ENCODE peak calls at places on chromosomes 2 and 18, in eight cellular contexts. One of them, this sample, is unnamed.

GRCh38 chr2:182522930-182523541 is 96.2 kb upstream of the PDE1A start:
- DNase-seq in fibroblast of lung: peak; percentile 20
- DNase-seq in right cardiac atrium: no peak
- DNase-seq in sigmoid colon: no peak
- DNase-seq in neural progenitor cell: no peak
- DNase-seq in adipocyte: no peak
- DNase-seq in heart left ventricle: no peak
- DNase-seq in CD4-positive, alpha-beta T cell: no peak
- DNase-seq in this sample: no peak

GRCh38 chr2:180959787-180960186 is 20.6 kb upstream of the UBE2E3 start:
- DNase-seq in right cardiac atrium: no peak
- DNase-seq in neural progenitor cell: no peak
- DNase-seq in CD4-positive, alpha-beta T cell: no peak
- DNase-seq in adipocyte: no peak
- DNase-seq in heart left ventricle: no peak
- DNase-seq in fibroblast of lung: no peak
- DNase-seq in sigmoid colon: no peak
- DNase-seq in this sample: no peak

GRCh38 chr2:20186078-20186854 is 38.7 kb downstream of the SDC1 start:
- DNase-seq in sigmoid colon: no peak
- DNase-seq in fibroblast of lung: peak; percentile 66
- DNase-seq in neural progenitor cell: no peak
- DNase-seq in CD4-positive, alpha-beta T cell: no peak
- DNase-seq in right cardiac atrium: no peak
- DNase-seq in adipocyte: no peak
- DNase-seq in heart left ventricle: no peak
- DNase-seq in this sample: no peak

GRCh38 chr18:28690836-28691835 is 514.2 kb upstream of the CDH2 start:
- DNase-seq in CD4-positive, alpha-beta T cell: no peak
- DNase-seq in neural progenitor cell: no peak
- DNase-seq in right cardiac atrium: peak; percentile 13
- DNase-seq in heart left ventricle: no peak
- DNase-seq in fibroblast of lung: peak; percentile 35
- DNase-seq in adipocyte: no peak
- DNase-seq in sigmoid colon: no peak
- DNase-seq in this sample: peak; percentile 8

GRCh38 chr18:76356666-76357065 is 138.4 kb downstream of the ZNF516 start:
- DNase-seq in neural progenitor cell: no peak
- DNase-seq in adipocyte: no peak
- DNase-seq in fibroblast of lung: no peak
- DNase-seq in right cardiac atrium: no peak
- DNase-seq in CD4-positive, alpha-beta T cell: no peak
- DNase-seq in heart left ventricle: no peak
- DNase-seq in sigmoid colon: no peak
- DNase-seq in this sample: no peak

GRCh38 chr2:105820691-105821090 is 76.0 kb downstream of the NCK2 start:
- DNase-seq in right cardiac atrium: no peak
- DNase-seq in heart left ventricle: no peak
- DNase-seq in sigmoid colon: no peak
- DNase-seq in neural progenitor cell: no peak
- DNase-seq in fibroblast of lung: no peak
- DNase-seq in adipocyte: no peak
- DNase-seq in CD4-positive, alpha-beta T cell: no peak
- DNase-seq in this sample: no peak

GRCh38 chr2:88540346-88540745 is 86.9 kb downstream of the EIF2AK3 start:
- DNase-seq in heart left ventricle: no peak
- DNase-seq in CD4-positive, alpha-beta T cell: no peak
- DNase-seq in neural progenitor cell: no peak
- DNase-seq in fibroblast of lung: peak; percentile 49
- DNase-seq in right cardiac atrium: no peak
- DNase-seq in adipocyte: peak; percentile 47
- DNase-seq in sigmoid colon: no peak
- DNase-seq in this sample: peak; percentile 54

GRCh38 chr18:12252061-12252460 is 2.1 kb upstream of the CIDEA start:
- DNase-seq in sigmoid colon: no peak
- DNase-seq in right cardiac atrium: no peak
- DNase-seq in fibroblast of lung: no peak
- DNase-seq in neural progenitor cell: no peak
- DNase-seq in heart left ventricle: no peak
- DNase-seq in adipocyte: no peak
- DNase-seq in CD4-positive, alpha-beta T cell: no peak
- DNase-seq in this sample: no peak

GRCh38 chr2:215751911-215752272 is 261.5 kb downstream of the MREG start:
- DNase-seq in right cardiac atrium: no peak
- DNase-seq in heart left ventricle: no peak
- DNase-seq in sigmoid colon: no peak
- DNase-seq in adipocyte: no peak
- DNase-seq in fibroblast of lung: no peak
- DNase-seq in neural progenitor cell: no peak
- DNase-seq in CD4-positive, alpha-beta T cell: no peak
- DNase-seq in this sample: no peak

GRCh38 chr2:228652366-228652765 is 470.9 kb upstream of the SPHKAP start:
- DNase-seq in fibroblast of lung: peak; percentile 53
- DNase-seq in CD4-positive, alpha-beta T cell: no peak
- DNase-seq in adipocyte: peak; percentile 46
- DNase-seq in right cardiac atrium: no peak
- DNase-seq in heart left ventricle: no peak
- DNase-seq in neural progenitor cell: no peak
- DNase-seq in sigmoid colon: no peak
- DNase-seq in this sample: no peak

GRCh38 chr18:55243852-55244251 is 284.6 kb upstream of the CCDC68 start:
- DNase-seq in fibroblast of lung: peak; percentile 81
- DNase-seq in sigmoid colon: no peak
- DNase-seq in heart left ventricle: no peak
- DNase-seq in right cardiac atrium: peak; percentile 53
- DNase-seq in adipocyte: peak; percentile 90
- DNase-seq in CD4-positive, alpha-beta T cell: no peak
- DNase-seq in neural progenitor cell: no peak
- DNase-seq in this sample: no peak

GRCh38 chr2:81703831-81704230 is 1399.3 kb upstream of the LRRTM1 start:
- DNase-seq in right cardiac atrium: no peak
- DNase-seq in adipocyte: no peak
- DNase-seq in CD4-positive, alpha-beta T cell: no peak
- DNase-seq in heart left ventricle: no peak
- DNase-seq in sigmoid colon: no peak
- DNase-seq in neural progenitor cell: no peak
- DNase-seq in fibroblast of lung: no peak
- DNase-seq in this sample: no peak

GRCh38 chr2:105688946-105689345 is 55.8 kb upstream of the NCK2 start:
- DNase-seq in fibroblast of lung: no peak
- DNase-seq in CD4-positive, alpha-beta T cell: no peak
- DNase-seq in right cardiac atrium: no peak
- DNase-seq in neural progenitor cell: no peak
- DNase-seq in sigmoid colon: no peak
- DNase-seq in heart left ventricle: no peak
- DNase-seq in adipocyte: no peak
- DNase-seq in this sample: no peak

DNA sequence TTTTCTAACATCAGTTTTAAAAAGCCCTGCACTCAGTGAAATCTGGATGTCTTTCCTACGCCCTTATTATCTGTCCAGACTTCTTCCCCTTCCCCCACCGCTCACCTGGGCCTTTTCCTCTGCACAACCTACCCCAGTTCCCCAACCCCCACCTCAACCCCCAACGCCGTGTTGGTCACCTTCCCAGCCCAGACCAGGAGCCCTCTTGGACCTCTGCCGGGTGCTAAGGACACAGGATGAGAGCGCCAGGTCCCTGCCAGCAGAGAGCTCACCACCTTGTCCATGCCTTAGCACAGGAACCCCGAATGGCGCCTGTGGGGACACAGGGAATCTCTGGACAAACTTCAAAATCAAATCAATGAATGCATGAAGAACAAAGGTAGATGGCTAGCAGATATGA is 966 bp upstream of the RBM43 start:
- DNase-seq in fibroblast of lung: no peak
- DNase-seq in adipocyte: no peak
- DNase-seq in CD4-positive, alpha-beta T cell: no peak
- DNase-seq in heart left ventricle: no peak
- DNase-seq in right cardiac atrium: no peak
- DNase-seq in sigmoid colon: no peak
- DNase-seq in neural progenitor cell: no peak
- DNase-seq in this sample: no peak
- H3K9me3 ChIP-seq in fibroblast of lung: no peaks in the 10 kb centered on the region
- H3K9me3 ChIP-seq in adipocyte: no peaks in the 10 kb centered on the region
- H3K9me3 ChIP-seq in CD4-positive, alpha-beta T cell: no peaks in the 10 kb centered on the region
- H3K9me3 ChIP-seq in heart left ventricle: peaks cover 5% of the 10 kb centered on the region
- H3K9me3 ChIP-seq in right cardiac atrium: no peaks in the 10 kb centered on the region
- H3K9me3 ChIP-seq in sigmoid colon: no peaks in the 10 kb centered on the region
- H3K9me3 ChIP-seq in neural progenitor cell: no peaks in the 10 kb centered on the region
- H3K9me3 ChIP-seq in this sample: peaks cover 2% of the 10 kb centered on the region

GRCh38 chr2:222547108-222547507 is 108.8 kb downstream of the FARSB start:
- DNase-seq in right cardiac atrium: no peak
- DNase-seq in heart left ventricle: no peak
- DNase-seq in adipocyte: no peak
- DNase-seq in neural progenitor cell: no peak
- DNase-seq in CD4-positive, alpha-beta T cell: no peak
- DNase-seq in sigmoid colon: no peak
- DNase-seq in fibroblast of lung: no peak
- DNase-seq in this sample: no peak
- H3K27me3 ChIP-seq in right cardiac atrium: no peaks in the 10 kb centered on the region
- H3K27me3 ChIP-seq in heart left ventricle: no peaks in the 10 kb centered on the region
- H3K27me3 ChIP-seq in adipocyte: peaks cover 8% of the 10 kb centered on the region
- H3K27me3 ChIP-seq in neural progenitor cell: no peaks in the 10 kb centered on the region
- H3K27me3 ChIP-seq in CD4-positive, alpha-beta T cell: no peaks in the 10 kb centered on the region
- H3K27me3 ChIP-seq in sigmoid colon: no peaks in the 10 kb centered on the region
- H3K27me3 ChIP-seq in fibroblast of lung: no peaks in the 10 kb centered on the region
- H3K27me3 ChIP-seq in this sample: peaks cover 5% of the 10 kb centered on the region

GRCh38 chr2:2931676-2932075 is 445.9 kb downstream of the EIPR1 start:
- DNase-seq in adipocyte: no peak
- DNase-seq in right cardiac atrium: no peak
- DNase-seq in heart left ventricle: no peak
- DNase-seq in neural progenitor cell: no peak
- DNase-seq in CD4-positive, alpha-beta T cell: no peak
- DNase-seq in sigmoid colon: no peak
- DNase-seq in fibroblast of lung: no peak
- DNase-seq in this sample: no peak

GRCh38 chr2:2933421-2933820 is 444.2 kb downstream of the EIPR1 start:
- DNase-seq in right cardiac atrium: no peak
- DNase-seq in neural progenitor cell: peak; percentile 88
- DNase-seq in adipocyte: no peak
- DNase-seq in sigmoid colon: no peak
- DNase-seq in fibroblast of lung: no peak
- DNase-seq in heart left ventricle: no peak
- DNase-seq in CD4-positive, alpha-beta T cell: no peak
- DNase-seq in this sample: no peak

GRCh38 chr2:2932189-2932588 is 445.4 kb downstream of the EIPR1 start:
- DNase-seq in heart left ventricle: no peak
- DNase-seq in adipocyte: no peak
- DNase-seq in fibroblast of lung: no peak
- DNase-seq in sigmoid colon: no peak
- DNase-seq in CD4-positive, alpha-beta T cell: no peak
- DNase-seq in right cardiac atrium: no peak
- DNase-seq in neural progenitor cell: no peak
- DNase-seq in this sample: no peak

GRCh38 chr2:2934030-2934429 is 443.6 kb downstream of the EIPR1 start:
- DNase-seq in right cardiac atrium: no peak
- DNase-seq in adipocyte: no peak
- DNase-seq in heart left ventricle: no peak
- DNase-seq in CD4-positive, alpha-beta T cell: no peak
- DNase-seq in sigmoid colon: no peak
- DNase-seq in fibroblast of lung: no peak
- DNase-seq in neural progenitor cell: no peak
- DNase-seq in this sample: no peak

GRCh38 chr2:2932692-2933305 is 444.8 kb downstream of the EIPR1 start:
- DNase-seq in fibroblast of lung: no peak
- DNase-seq in heart left ventricle: no peak
- DNase-seq in CD4-positive, alpha-beta T cell: no peak
- DNase-seq in adipocyte: no peak
- DNase-seq in sigmoid colon: no peak
- DNase-seq in right cardiac atrium: no peak
- DNase-seq in neural progenitor cell: no peak
- DNase-seq in this sample: no peak
- H3K9me3 ChIP-seq in fibroblast of lung: no peaks in the 10 kb centered on the region
- H3K9me3 ChIP-seq in heart left ventricle: peaks cover 25% of the 10 kb centered on the region
- H3K9me3 ChIP-seq in CD4-positive, alpha-beta T cell: no peaks in the 10 kb centered on the region
- H3K9me3 ChIP-seq in adipocyte: peaks cover 13% of the 10 kb centered on the region
- H3K9me3 ChIP-seq in sigmoid colon: peaks cover 4% of the 10 kb centered on the region
- H3K9me3 ChIP-seq in right cardiac atrium: no peaks in the 10 kb centered on the region
- H3K9me3 ChIP-seq in neural progenitor cell: no peaks in the 10 kb centered on the region
- H3K9me3 ChIP-seq in this sample: no peaks in the 10 kb centered on the region

GRCh38 chr2:10983711-10984110 is 72.0 kb downstream of the KCNF1 start:
- DNase-seq in heart left ventricle: no peak
- DNase-seq in neural progenitor cell: no peak
- DNase-seq in sigmoid colon: no peak
- DNase-seq in CD4-positive, alpha-beta T cell: no peak
- DNase-seq in right cardiac atrium: no peak
- DNase-seq in adipocyte: no peak
- DNase-seq in fibroblast of lung: no peak
- DNase-seq in this sample: no peak

GRCh38 chr2:10981461-10981860 is 69.7 kb downstream of the KCNF1 start:
- DNase-seq in CD4-positive, alpha-beta T cell: no peak
- DNase-seq in sigmoid colon: no peak
- DNase-seq in right cardiac atrium: no peak
- DNase-seq in fibroblast of lung: no peak
- DNase-seq in heart left ventricle: no peak
- DNase-seq in neural progenitor cell: no peak
- DNase-seq in adipocyte: no peak
- DNase-seq in this sample: no peak

GRCh38 chr2:10981941-10982381 is 70.2 kb downstream of the KCNF1 start:
- DNase-seq in fibroblast of lung: no peak
- DNase-seq in CD4-positive, alpha-beta T cell: no peak
- DNase-seq in adipocyte: no peak
- DNase-seq in sigmoid colon: no peak
- DNase-seq in neural progenitor cell: no peak
- DNase-seq in right cardiac atrium: peak; percentile 69
- DNase-seq in heart left ventricle: peak; percentile 80
- DNase-seq in this sample: no peak

GRCh38 chr2:10984418-10985130 is 72.8 kb downstream of the KCNF1 start:
- DNase-seq in CD4-positive, alpha-beta T cell: no peak
- DNase-seq in fibroblast of lung: no peak
- DNase-seq in right cardiac atrium: no peak
- DNase-seq in adipocyte: peak; percentile 37
- DNase-seq in sigmoid colon: no peak
- DNase-seq in heart left ventricle: no peak
- DNase-seq in neural progenitor cell: no peak
- DNase-seq in this sample: no peak

DNA sequence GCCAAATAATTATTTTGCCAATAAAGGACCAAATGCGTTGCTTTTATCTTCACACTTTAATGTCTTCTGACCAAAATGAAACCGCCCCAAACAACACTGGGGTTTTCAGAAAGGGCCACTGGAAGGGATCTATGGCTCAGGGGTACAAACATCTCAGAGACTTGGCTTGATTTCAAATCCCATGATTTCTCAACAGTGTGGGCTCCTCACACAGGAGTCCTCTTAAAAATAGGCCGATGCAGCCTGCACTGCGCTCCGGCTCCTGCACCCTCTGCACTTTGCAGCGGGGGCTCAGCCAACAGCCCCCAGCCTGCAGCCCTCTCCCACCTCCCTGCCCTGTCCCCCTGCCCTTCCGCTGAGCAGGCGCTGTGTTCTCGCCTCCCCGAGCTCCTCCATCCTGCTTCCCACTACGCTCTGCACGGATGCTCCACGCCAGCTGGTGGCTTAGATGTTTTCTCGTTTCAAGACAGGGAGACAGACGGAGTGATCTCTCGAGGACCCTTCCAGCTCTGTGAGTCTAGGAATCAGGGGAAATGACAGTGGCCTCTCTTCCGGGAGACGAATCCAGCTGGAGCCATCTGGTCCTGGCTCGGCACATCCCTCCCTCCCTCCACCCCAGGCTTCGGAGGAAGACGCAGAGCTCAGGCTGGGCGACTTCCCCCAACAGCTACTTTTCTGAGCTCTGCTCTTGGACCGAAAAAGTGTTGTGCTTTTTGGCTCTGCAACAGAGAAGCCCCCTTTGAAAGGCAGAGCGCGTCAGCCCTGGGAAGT is 71.4 kb downstream of the KCNF1 start:
- DNase-seq in fibroblast of lung: no peak
- DNase-seq in adipocyte: no peak
- DNase-seq in neural progenitor cell: no peak
- DNase-seq in heart left ventricle: peak; percentile 81
- DNase-seq in sigmoid colon: peak; percentile 80
- DNase-seq in CD4-positive, alpha-beta T cell: no peak
- DNase-seq in right cardiac atrium: peak; percentile 85
- DNase-seq in this sample: no peak
- H3K27me3 ChIP-seq in fibroblast of lung: no peaks in the 10 kb centered on the region
- H3K27me3 ChIP-seq in adipocyte: peaks cover 43% of the 10 kb centered on the region
- H3K27me3 ChIP-seq in neural progenitor cell: no peaks in the 10 kb centered on the region
- H3K27me3 ChIP-seq in heart left ventricle: no peaks in the 10 kb centered on the region
- H3K27me3 ChIP-seq in sigmoid colon: peaks cover 18% of the 10 kb centered on the region
- H3K27me3 ChIP-seq in CD4-positive, alpha-beta T cell: no peaks in the 10 kb centered on the region
- H3K27me3 ChIP-seq in right cardiac atrium: no peaks in the 10 kb centered on the region
- H3K27me3 ChIP-seq in this sample: no peaks in the 10 kb centered on the region

This sample was measured in MG63.